ENCODE peak calls at places on chromosomes 1 and 21, in five cellular contexts. One of them, this sample, is unnamed.

GRCh38 chr1:213977486-213977842 is 10.3 kb upstream of the PROX1 start:
- DNase-seq in CD8-positive, alpha-beta T cell: no peak
- DNase-seq in fibroblast of lung: no peak
- DNase-seq in AG10803: no peak
- DNase-seq in cardiac muscle cell: no peak
- DNase-seq in this sample: peak

GRCh38 chr1:157833155-157833554 is 8.5 kb downstream of the CD5L start:
- DNase-seq in CD8-positive, alpha-beta T cell: no peak
- DNase-seq in fibroblast of lung: no peak
- DNase-seq in AG10803: no peak
- DNase-seq in cardiac muscle cell: no peak
- DNase-seq in this sample: no peak

GRCh38 chr1:1758692-1759455 is 19.4 kb downstream of the NADK start:
- DNase-seq in CD8-positive, alpha-beta T cell: no peak
- DNase-seq in fibroblast of lung: no peak
- DNase-seq in AG10803: no peak
- DNase-seq in cardiac muscle cell: no peak
- DNase-seq in this sample: no peak

GRCh38 chr1:67695963-67696362 is 11.0 kb downstream of the GADD45A start:
- DNase-seq in CD8-positive, alpha-beta T cell: no peak
- DNase-seq in fibroblast of lung: no peak
- DNase-seq in AG10803: no peak
- DNase-seq in cardiac muscle cell: no peak
- DNase-seq in this sample: no peak

GRCh38 chr1:1351511-1352427 is 2.6 kb upstream of the DVL1 start:
- DNase-seq in CD8-positive, alpha-beta T cell: no peak
- DNase-seq in fibroblast of lung: peak
- DNase-seq in AG10803: peak
- DNase-seq in cardiac muscle cell: peak
- DNase-seq in this sample: no peak

GRCh38 chr21:32562426-32562825 is 22.9 kb downstream of the TCP10L start:
- DNase-seq in CD8-positive, alpha-beta T cell: peak
- DNase-seq in fibroblast of lung: peak
- DNase-seq in AG10803: peak
- DNase-seq in cardiac muscle cell: peak
- DNase-seq in this sample: peak

GRCh38 chr1:164563821-164564251 is 4.9 kb downstream of the PBX1 start:
- DNase-seq in CD8-positive, alpha-beta T cell: no peak
- DNase-seq in fibroblast of lung: peak
- DNase-seq in AG10803: no peak
- DNase-seq in cardiac muscle cell: no peak
- DNase-seq in this sample: peak

GRCh38 chr1:9827558-9828185 is 3.9 kb upstream of the CLSTN1 start:
- DNase-seq in CD8-positive, alpha-beta T cell: no peak
- DNase-seq in fibroblast of lung: peak
- DNase-seq in AG10803: no peak
- DNase-seq in cardiac muscle cell: no peak
- DNase-seq in this sample: peak

DNA sequence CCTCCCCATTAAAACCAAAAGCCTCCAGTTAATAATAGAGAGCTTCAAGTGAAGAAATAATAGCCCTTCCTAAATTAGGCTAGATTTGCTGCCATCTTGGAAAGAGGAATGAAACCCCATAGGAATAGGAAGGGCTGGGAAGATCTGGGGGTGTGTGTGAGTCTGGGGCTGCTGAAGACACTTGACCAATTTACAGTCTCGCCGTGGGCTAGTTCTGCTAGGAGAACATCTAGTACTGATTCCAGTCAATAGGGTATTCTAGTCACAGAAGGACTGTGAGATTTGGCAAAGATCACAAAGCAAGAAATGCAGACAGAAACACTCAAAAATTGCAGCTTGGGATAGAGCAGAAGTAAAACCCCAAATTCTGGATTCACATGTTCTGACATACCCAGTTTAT is 32.3 kb upstream of the PTGFRN start:
- DNase-seq in CD8-positive, alpha-beta T cell: no peak
- DNase-seq in fibroblast of lung: no peak
- DNase-seq in AG10803: no peak
- DNase-seq in cardiac muscle cell: no peak
- DNase-seq in this sample: no peak
- H3K4me3 ChIP-seq in CD8-positive, alpha-beta T cell: no peak
- H3K4me3 ChIP-seq in fibroblast of lung: no peak
- H3K4me3 ChIP-seq in AG10803: no peak
- H3K4me3 ChIP-seq in cardiac muscle cell: no peak
- H3K4me3 ChIP-seq in this sample: no peak

DNA sequence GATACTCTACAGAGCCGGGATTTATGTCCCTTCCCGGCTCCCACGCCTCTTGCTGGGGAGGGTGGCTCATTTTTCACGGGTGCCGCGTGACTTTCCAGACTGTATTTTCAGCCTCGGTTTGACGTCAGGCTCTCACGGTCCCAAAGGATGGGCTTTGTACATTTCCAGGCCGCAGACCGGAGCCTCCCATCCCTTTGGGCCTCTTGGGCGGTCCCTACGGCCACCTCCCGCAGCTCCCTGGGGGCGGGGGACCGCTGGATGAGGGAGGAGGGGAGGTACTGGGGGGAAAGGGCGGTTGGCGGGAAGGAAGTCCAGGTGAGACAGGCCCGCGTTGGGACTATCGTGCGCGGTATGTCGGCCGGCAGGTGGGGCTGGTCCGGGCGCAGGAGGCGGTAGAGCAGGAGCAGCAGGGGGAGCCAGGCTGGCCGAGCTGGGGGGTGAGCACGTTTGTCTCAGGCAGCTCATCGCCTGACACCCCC is 17.9 kb downstream of the UBL4B start:
- DNase-seq in CD8-positive, alpha-beta T cell: no peak
- DNase-seq in fibroblast of lung: no peak
- DNase-seq in AG10803: peak
- DNase-seq in cardiac muscle cell: no peak
- DNase-seq in this sample: no peak
- TF ChIP-seq CTCF in CD8-positive, alpha-beta T cell: no peak
- TF ChIP-seq CTCF in fibroblast of lung: no peak
- TF ChIP-seq CTCF in AG10803: no peak
- TF ChIP-seq CTCF in cardiac muscle cell: peak
- TF ChIP-seq CTCF in this sample: no peak

DNA sequence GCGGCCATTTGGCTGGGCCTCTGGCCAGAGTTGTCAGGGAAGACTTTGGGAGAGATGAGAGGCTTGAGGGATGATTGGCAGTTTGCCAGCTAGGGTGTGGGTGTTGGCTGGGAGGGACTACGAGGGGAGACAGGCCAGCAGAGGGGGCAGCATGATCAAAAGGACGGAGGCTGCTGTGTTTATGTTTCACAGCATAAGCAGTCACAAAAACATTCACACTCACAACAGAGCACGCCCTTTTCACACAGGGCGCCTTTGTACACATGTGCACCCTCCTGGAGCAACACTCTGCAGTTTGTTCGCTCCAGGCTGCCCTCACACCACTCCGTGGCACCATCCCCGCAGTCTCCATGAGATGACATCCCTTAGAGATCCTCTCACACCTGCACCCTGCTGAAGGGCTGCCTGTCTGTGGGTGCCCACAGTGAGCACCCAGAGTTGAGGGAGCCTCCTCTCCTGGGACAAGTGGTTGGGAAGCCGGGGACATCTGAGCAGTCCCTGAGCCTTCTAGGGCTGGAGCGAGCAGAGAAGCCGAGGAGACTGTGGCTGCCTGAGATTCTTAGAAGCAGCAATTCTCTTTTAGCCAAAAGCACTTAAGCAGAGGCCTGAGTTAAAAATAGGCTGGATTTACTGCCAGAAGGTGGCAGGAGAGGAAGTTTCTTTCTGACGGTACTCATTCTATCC is 15.4 kb downstream of the EFNA3 start:
- DNase-seq in CD8-positive, alpha-beta T cell: no peak
- DNase-seq in fibroblast of lung: peak
- DNase-seq in AG10803: peak
- DNase-seq in cardiac muscle cell: peak
- DNase-seq in this sample: peak
- H3K4me3 ChIP-seq in CD8-positive, alpha-beta T cell: no peak
- H3K4me3 ChIP-seq in fibroblast of lung: no peak
- H3K4me3 ChIP-seq in AG10803: no peak
- H3K4me3 ChIP-seq in cardiac muscle cell: no peak
- H3K4me3 ChIP-seq in this sample: no peak

GRCh38 chr1:201540846-201541735 is 2.2 kb downstream of the NAV1 start:
- DNase-seq in CD8-positive, alpha-beta T cell: no peak
- DNase-seq in fibroblast of lung: no peak
- DNase-seq in AG10803: no peak
- DNase-seq in cardiac muscle cell: no peak
- DNase-seq in this sample: no peak

GRCh38 chr1:201543871-201544521 is 5.1 kb downstream of the NAV1 start:
- DNase-seq in CD8-positive, alpha-beta T cell: no peak
- DNase-seq in fibroblast of lung: no peak
- DNase-seq in AG10803: peak
- DNase-seq in cardiac muscle cell: no peak
- DNase-seq in this sample: no peak

GRCh38 chr1:201542166-201543045 is 3.5 kb downstream of the NAV1 start:
- DNase-seq in CD8-positive, alpha-beta T cell: no peak
- DNase-seq in fibroblast of lung: peak
- DNase-seq in AG10803: peak
- DNase-seq in cardiac muscle cell: peak
- DNase-seq in this sample: peak

GRCh38 chr1:201544710-201545109 is 5.8 kb downstream of the NAV1 start:
- DNase-seq in CD8-positive, alpha-beta T cell: no peak
- DNase-seq in fibroblast of lung: no peak
- DNase-seq in AG10803: no peak
- DNase-seq in cardiac muscle cell: no peak
- DNase-seq in this sample: no peak

DNA sequence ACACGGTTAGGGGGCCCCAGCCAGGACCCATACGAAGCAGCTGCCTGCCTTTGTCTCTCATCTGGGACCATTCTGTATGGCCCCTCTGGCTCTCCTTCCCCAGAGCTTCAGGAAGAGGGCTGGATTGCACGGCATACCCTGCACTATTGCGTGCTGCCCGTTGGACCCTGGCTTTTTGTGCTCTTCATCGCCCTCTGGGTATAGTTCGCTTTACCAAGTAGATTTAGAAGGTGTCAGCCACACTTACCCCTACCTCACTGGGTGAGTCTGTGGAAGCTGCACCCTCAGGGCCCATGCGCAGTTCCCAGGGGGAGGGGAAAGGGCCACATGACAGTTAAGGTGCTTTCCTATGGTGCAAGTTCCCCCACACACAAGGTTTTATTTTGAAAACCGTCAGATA is 7.2 kb downstream of the NAV1 start:
- DNase-seq in CD8-positive, alpha-beta T cell: no peak
- DNase-seq in fibroblast of lung: no peak
- DNase-seq in AG10803: no peak
- DNase-seq in cardiac muscle cell: no peak
- DNase-seq in this sample: no peak
- TF ChIP-seq CTCF in CD8-positive, alpha-beta T cell: no peak
- TF ChIP-seq CTCF in fibroblast of lung: no peak
- TF ChIP-seq CTCF in AG10803: no peak
- TF ChIP-seq CTCF in cardiac muscle cell: no peak
- TF ChIP-seq CTCF in this sample: no peak

DNA sequence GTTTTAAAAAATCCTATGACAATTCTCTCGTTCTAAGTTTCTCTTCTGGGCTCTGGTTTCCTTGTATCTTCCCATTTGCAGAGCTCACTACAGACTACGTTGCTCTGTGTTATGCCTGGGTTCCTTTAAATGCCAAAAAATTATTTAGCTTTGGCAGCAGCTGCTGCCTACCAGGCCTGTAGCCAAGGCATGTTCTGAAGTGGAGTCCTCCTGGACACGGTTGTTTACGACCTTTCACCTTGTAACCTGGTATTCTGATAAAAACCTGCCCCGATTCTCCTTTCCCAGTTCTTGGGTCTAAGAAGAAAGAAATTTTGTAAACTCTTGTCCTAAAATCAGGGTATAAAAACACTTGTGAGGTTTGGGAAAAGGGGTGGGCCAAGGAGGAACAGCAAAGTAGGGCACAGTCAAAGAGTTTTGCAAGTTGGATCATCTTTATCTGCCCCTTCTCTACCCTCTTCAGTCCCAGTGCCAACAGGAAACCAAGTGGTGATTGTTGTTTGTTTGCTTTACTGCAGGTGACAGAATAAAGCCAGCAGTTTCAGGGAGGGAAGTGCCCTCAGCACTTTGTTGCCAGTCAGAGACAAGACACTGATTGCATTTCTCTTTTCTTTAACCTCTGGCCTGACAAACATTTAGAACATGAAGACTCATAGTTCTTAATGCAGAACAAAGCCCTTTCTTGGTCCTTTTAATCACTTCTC is 3.1 kb upstream of the TXNIP start:
- DNase-seq in CD8-positive, alpha-beta T cell: peak
- DNase-seq in fibroblast of lung: no peak
- DNase-seq in AG10803: no peak
- DNase-seq in cardiac muscle cell: peak
- DNase-seq in this sample: no peak
- H3K4me3 ChIP-seq in CD8-positive, alpha-beta T cell: peak
- H3K4me3 ChIP-seq in fibroblast of lung: no peak
- H3K4me3 ChIP-seq in AG10803: no peak
- H3K4me3 ChIP-seq in cardiac muscle cell: no peak
- H3K4me3 ChIP-seq in this sample: no peak